ENCODE peak calls at places on chromosomes 5 and 9, in nine cellular contexts. B is CD4-positive, alpha-beta T cell; M is brain microvascular endothelial cell; N is endothelial cell; C is left lung; Z is fibroblast of pulmonary artery; Q is tibial artery; V is stomach; P is heart right ventricle. I is an unnamed sample.

GRCh38 chr9:119761737-119762136 is 392.5 kb upstream of the BRINP1 start:
- DNase-seq in V (no peak), P (no peak), Q (no peak), Z (no peak), N (no peak), B (no peak), C (no peak), M (no peak), I (no peak)

GRCh38 chr9:134178781-134179551 is 14.6 kb upstream of the RNU6ATAC start:
- DNase-seq in Z (peak), C (peak), N (no peak), V (no peak), B (no peak), M (no peak), P (peak), Q (peak), I (no peak)

GRCh38 chr9:96218821-96219614 is 83.0 kb downstream of the HSD17B3 start:
- DNase-seq in B (no peak), C (no peak), N (no peak), P (no peak), M (no peak), Z (no peak), Q (peak), V (no peak), I (no peak)

GRCh38 chr5:170493028-170493820 is 10.6 kb upstream of the KCNIP1 start:
- DNase-seq in N (no peak), B (no peak), C (no peak), M (no peak), P (no peak), V (no peak), Q (no peak), Z (no peak), I (no peak)

GRCh38 chr5:60101561-60101960 is 208.0 kb upstream of the PDE4D start:
- DNase-seq in Z (no peak), P (no peak), N (no peak), M (no peak), Q (no peak), B (no peak), C (no peak), V (no peak), I (no peak)

GRCh38 chr5:133319905-133320520 is 268.2 kb downstream of the HSPA4 start:
- DNase-seq in M (no peak), C (no peak), P (no peak), Q (no peak), V (no peak), N (no peak), B (no peak), Z (peak), I (no peak)

GRCh38 chr9:91658513-91659105 is 235.0 kb upstream of the NFIL3 start:
- DNase-seq in B (no peak), V (no peak), P (peak), C (no peak), N (no peak), Z (no peak), M (no peak), Q (no peak), I (no peak)

GRCh38 chr5:98110270-98110669 is 663.2 kb upstream of the RGMB start:
- DNase-seq in B (no peak), Z (peak), N (no peak), P (no peak), C (no peak), V (no peak), M (peak), Q (no peak), I (no peak)

GRCh38 chr9:89837152-89837551 is 232.3 kb downstream of the GADD45G start:
- DNase-seq in Q (no peak), C (no peak), N (no peak), V (no peak), P (no peak), M (no peak), Z (no peak), B (no peak), I (no peak)

GRCh38 chr9:129021091-129021490 is 7.0 kb downstream of the SH3GLB2 start:
- DNase-seq in Q (no peak), P (no peak), Z (no peak), C (no peak), V (peak), B (no peak), M (no peak), N (no peak), I (no peak)

GRCh38 chr5:134490255-134490924 is 35.1 kb upstream of the JADE2 start:
- DNase-seq in M (no peak), Q (peak), V (peak), N (no peak), P (no peak), C (no peak), Z (no peak), B (no peak), I (no peak)

GRCh38 chr5:129541648-129542251 is 81.7 kb downstream of the ADAMTS19 start:
- DNase-seq in P (no peak), Z (peak), C (no peak), V (no peak), B (no peak), Q (no peak), M (no peak), N (no peak), I (no peak)

GRCh38 chr9:127858041-127858512 is 3.6 kb upstream of the ENG start:
- DNase-seq in Z (peak), P (peak), V (no peak), B (no peak), C (no peak), M (no peak), N (no peak), Q (no peak), I (no peak)

GRCh38 chr9:82912639-82913038 is 150.3 kb downstream of the RASEF start:
- DNase-seq in P (no peak), V (no peak), N (no peak), Z (no peak), M (no peak), Q (no peak), B (no peak), C (no peak), I (no peak)

GRCh38 chr9:135211524-135211890 is 124.0 kb downstream of the OLFM1 start:
- DNase-seq in Q (no peak), Z (no peak), V (no peak), B (no peak), N (no peak), M (no peak), C (no peak), P (no peak), I (no peak)

GRCh38 chr9:70533492-70533891 is 119.0 kb upstream of the KLF9 start:
- DNase-seq in P (no peak), Q (no peak), C (no peak), B (no peak), V (no peak), M (no peak), N (no peak), Z (no peak), I (no peak)

GRCh38 chr9:123368023-123368422 is 12.0 kb downstream of the CRB2 start:
- DNase-seq in C (no peak), Z (no peak), M (no peak), V (no peak), B (no peak), P (no peak), N (no peak), Q (no peak), I (no peak)

GRCh38 chr9:16364347-16364746 is 506.1 kb downstream of the BNC2 start:
- DNase-seq in N (no peak), P (peak), M (no peak), B (no peak), C (no peak), V (no peak), Z (no peak), Q (no peak), I (no peak)

GRCh38 chr5:162209005-162209605 is 141.5 kb downstream of the GABRG2 start:
- DNase-seq in P (peak), Q (no peak), N (peak), M (peak), Z (no peak), V (peak), B (no peak), C (no peak), I (no peak)

GRCh38 chr5:16597946-16598694 is 18.7 kb downstream of the RETREG1 start:
- DNase-seq in M (no peak), N (no peak), Z (no peak), C (no peak), B (no peak), Q (no peak), V (no peak), P (no peak), I (no peak)

GRCh38 chr5:17185776-17186175 is 31.7 kb upstream of the BASP1 start:
- DNase-seq in Z (peak), N (no peak), P (no peak), C (peak), V (no peak), M (peak), B (no peak), Q (peak), I (no peak)

GRCh38 chr5:187617-188451 is 3.5 kb upstream of the LRRC14B start:
- DNase-seq in N (no peak), Q (peak), P (no peak), Z (no peak), C (no peak), V (no peak), B (no peak), M (no peak), I (no peak)

GRCh38 chr9:13568446-13568845 is 289.0 kb upstream of the MPDZ start:
- DNase-seq in N (peak), V (no peak), Q (no peak), M (no peak), C (no peak), Z (peak), B (no peak), P (peak), I (no peak)

GRCh38 chr9:98477884-98478283 is 222.4 kb upstream of the TBC1D2 start:
- DNase-seq in B (no peak), V (no peak), Q (no peak), N (no peak), M (no peak), C (no peak), Z (no peak), P (peak), I (no peak)

GRCh38 chr5:1831257-1831656 is 30.1 kb downstream of the NDUFS6 start:
- DNase-seq in P (no peak), C (no peak), Q (no peak), Z (no peak), M (no peak), N (no peak), V (no peak), B (no peak), I (no peak)

GRCh38 chr9:100455470-100455869 is 17.5 kb upstream of the TMEFF1 start:
- DNase-seq in Z (peak), P (no peak), C (no peak), V (no peak), M (no peak), N (no peak), Q (no peak), B (no peak), I (no peak)

GRCh38 chr5:174281855-174282254 is 236.3 kb downstream of the NSG2 start:
- DNase-seq in N (no peak), Z (no peak), B (no peak), M (no peak), P (no peak), Q (no peak), V (no peak), C (no peak), I (no peak)

GRCh38 chr5:111950660-111951059 is 193.7 kb upstream of the NREP start:
- DNase-seq in C (no peak), Z (no peak), M (peak), V (no peak), N (no peak), P (no peak), B (no peak), Q (no peak), I (no peak)

GRCh38 chr5:104540448-104540847 is 977.9 kb upstream of the NUDT12 start:
- DNase-seq in N (no peak), P (no peak), Q (no peak), M (peak), Z (peak), C (no peak), B (no peak), V (no peak), I (no peak)

GRCh38 chr5:7878381-7878873 is 9.5 kb downstream of the MTRR start:
- DNase-seq in V (no peak), Q (no peak), Z (peak), B (no peak), N (no peak), C (no peak), P (no peak), M (peak), I (no peak)

GRCh38 chr9:81848472-81848871 is 79.8 kb upstream of the SPATA31D4 start:
- DNase-seq in M (no peak), Z (peak), N (no peak), V (no peak), B (no peak), P (no peak), Q (no peak), C (no peak), I (no peak)

GRCh38 chr5:119524461-119524860 is 72.2 kb downstream of the HSD17B4 start:
- DNase-seq in B (no peak), P (no peak), Z (peak), N (no peak), M (no peak), V (no peak), C (no peak), Q (no peak), I (no peak)

GRCh38 chr5:119527346-119527745 is 75.0 kb downstream of the HSD17B4 start:
- DNase-seq in C (no peak), N (no peak), M (peak), P (no peak), V (no peak), Z (peak), Q (no peak), B (no peak), I (no peak)

GRCh38 chr5:119532637-119533036 is 80.3 kb downstream of the HSD17B4 start:
- DNase-seq in Z (no peak), M (no peak), P (no peak), V (no peak), Q (no peak), N (no peak), B (no peak), C (no peak), I (no peak)

DNA sequence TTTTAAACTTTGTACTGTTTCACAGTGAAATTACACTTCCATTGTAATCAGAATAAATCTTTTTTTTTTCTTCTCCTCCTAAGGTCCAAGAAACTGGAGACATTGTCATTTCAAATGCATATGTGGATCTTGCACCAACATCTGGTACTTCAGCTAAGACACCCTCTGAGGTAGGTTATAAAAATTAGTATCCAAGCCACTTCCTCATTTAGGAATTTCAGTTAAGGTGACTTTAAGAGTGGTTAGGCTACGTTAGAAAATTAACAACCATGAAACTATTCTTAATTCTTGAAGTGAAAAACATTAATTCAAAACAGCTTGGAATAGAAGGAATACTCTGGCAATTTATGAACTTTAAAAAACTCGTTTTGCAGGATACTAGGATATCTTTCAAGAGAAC is 77.5 kb downstream of the HSD17B4 start:
- DNase-seq in B (no peak), P (no peak), M (no peak), Z (no peak), V (no peak), Q (no peak), N (no peak), C (no peak), I (no peak)
- TF ChIP-seq CTCF in B (no peak), P (no peak), M (no peak), Z (no peak), V (no peak), Q (no peak), N (no peak), C (no peak), I (no peak)

GRCh38 chr5:73299017-73299630 is 126.1 kb downstream of the TMEM174 start:
- DNase-seq in B (no peak), Q (no peak), N (peak), M (no peak), V (no peak), P (no peak), Z (no peak), C (no peak), I (no peak)
- TF ChIP-seq CTCF in B (no peak), Q (peak), N (peak), M (no peak), V (no peak), P (no peak), Z (no peak), C (no peak), I (no peak)

GRCh38 chr5:140073296-140073695 is 30.2 kb upstream of the NRG2 start:
- DNase-seq in Z (peak), C (no peak), P (no peak), V (no peak), B (no peak), M (no peak), Q (no peak), N (no peak), I (no peak)
- TF ChIP-seq CTCF in Z (peak), C (peak), P (peak), V (no peak), B (peak), M (no peak), Q (peak), N (peak), I (peak)

DNA sequence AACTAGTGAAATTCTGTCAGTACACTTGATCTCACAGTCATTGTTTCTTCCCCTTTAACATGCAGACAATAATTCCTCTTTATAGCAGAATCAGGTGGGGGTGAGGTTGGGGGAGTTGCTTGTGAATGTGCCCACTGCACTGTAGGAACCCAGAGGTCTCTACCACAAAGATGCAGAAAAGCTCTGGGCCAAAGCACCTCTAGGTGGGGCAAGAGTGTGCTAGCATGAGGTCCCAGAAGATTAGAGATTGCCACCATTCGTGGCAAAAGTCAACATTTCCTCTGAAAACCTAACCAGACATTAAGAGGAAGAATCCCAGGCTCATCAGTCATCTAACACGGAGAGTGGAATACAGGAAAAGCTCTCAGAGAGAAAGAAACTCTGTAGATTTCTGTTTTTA is 74.5 kb downstream of the PTCD2 start:
- DNase-seq in B (no peak), N (no peak), C (no peak), Q (no peak), V (no peak), M (no peak), Z (peak), P (no peak), I (no peak)
- TF ChIP-seq CTCF in B (no peak), N (no peak), C (no peak), Q (no peak), V (no peak), M (peak), Z (peak), P (peak), I (no peak)

GRCh38 chr9:76756273-76756650 is 8.0 kb upstream of the PCA3 start:
- DNase-seq in Z (peak), B (no peak), N (peak), C (no peak), P (no peak), Q (no peak), M (peak), V (no peak), I (no peak)
- TF ChIP-seq CTCF in Z (peak), B (no peak), N (no peak), C (no peak), P (no peak), Q (no peak), M (peak), V (no peak), I (no peak)

GRCh38 chr5:180291234-180291940 is 496 bp downstream of the MAPK9 start:
- DNase-seq in C (no peak), B (no peak), Z (no peak), P (no peak), N (peak), M (no peak), Q (no peak), V (peak), I (peak)
- TF ChIP-seq CTCF in C (no peak), B (peak), Z (no peak), P (peak), N (no peak), M (peak), Q (no peak), V (no peak), I (no peak)